ENCODE peak calls at places on chromosome 3, in eight cellular contexts. W, F, O, U, A, E, B and T are unnamed samples.

GRCh38 chr3:148240351-148240750 is 457.4 kb upstream of the AGTR1 start:
- DNase-seq in W (no peak), F (no peak), O (no peak), U (no peak), A (no peak), E (no peak), B (no peak), T (no peak)

GRCh38 chr3:14764331-14765064 is 54.3 kb upstream of the FGD5 start:
- DNase-seq in W (no peak), F (peak; percentile 4), O (no peak), U (peak; percentile 49), A (no peak), E (no peak), B (no peak), T (no peak)

GRCh38 chr3:161989012-161989411 is 492.4 kb downstream of the OTOL1 start:
- DNase-seq in W (no peak), F (no peak), O (no peak), U (no peak), A (no peak), E (no peak), B (no peak), T (no peak)

GRCh38 chr3:16552757-16553156 is 39.3 kb upstream of the RFTN1 start:
- DNase-seq in W (no peak), F (no peak), O (no peak), U (no peak), A (no peak), E (no peak), B (no peak), T (no peak)

GRCh38 chr3:185087419-185087818 is 65.4 kb downstream of the C3orf70 start:
- DNase-seq in W (no peak), F (no peak), O (no peak), U (no peak), A (no peak), E (no peak), B (no peak), T (no peak)

GRCh38 chr3:58490860-58491501 is 915 bp upstream of the KCTD6 start:
- DNase-seq in W (no peak), F (no peak), O (no peak), U (peak; percentile 71), A (no peak), E (no peak), B (no peak), T (peak; percentile 17)

GRCh38 chr3:109900774-109901173 is 563.4 kb upstream of the DPPA4 start:
- DNase-seq in W (no peak), F (no peak), O (peak; percentile 12), U (no peak), A (no peak), E (no peak), B (peak; percentile 20), T (no peak)

GRCh38 chr3:135267487-135267886 is 472.4 kb downstream of the EPHB1 start:
- DNase-seq in W (no peak), F (no peak), O (no peak), U (no peak), A (no peak), E (no peak), B (no peak), T (no peak)

GRCh38 chr3:49357466-49358216 is 512 bp downstream of the GPX1 start:
- DNase-seq in W (peak; percentile 15), F (peak; percentile 92), O (peak; percentile 79), U (peak; percentile 83), A (no peak), E (peak; percentile 67), B (peak; percentile 58), T (peak; percentile 59)

GRCh38 chr3:37526511-37526910 is 335.2 kb upstream of the CTDSPL start:
- DNase-seq in W (no peak), F (peak; percentile 94), O (no peak), U (no peak), A (no peak), E (no peak), B (no peak), T (no peak)

GRCh38 chr3:52393959-52394670 is 50.8 kb downstream of the SEMA3G start:
- DNase-seq in W (no peak), F (no peak), O (no peak), U (peak; percentile 40), A (no peak), E (no peak), B (no peak), T (no peak)

GRCh38 chr3:196097373-196098154 is 15.7 kb upstream of the TFRC start:
- DNase-seq in W (no peak), F (no peak), O (peak; percentile 25), U (no peak), A (no peak), E (no peak), B (no peak), T (no peak)

GRCh38 chr3:193883551-193883950 is 252.4 kb upstream of the HES1 start:
- DNase-seq in W (no peak), F (peak; percentile 48), O (no peak), U (no peak), A (no peak), E (no peak), B (no peak), T (no peak)

GRCh38 chr3:150081084-150081483 is 110.4 kb upstream of the PFN2 start:
- DNase-seq in W (no peak), F (peak; percentile 63), O (no peak), U (no peak), A (no peak), E (no peak), B (no peak), T (no peak)

DNA sequence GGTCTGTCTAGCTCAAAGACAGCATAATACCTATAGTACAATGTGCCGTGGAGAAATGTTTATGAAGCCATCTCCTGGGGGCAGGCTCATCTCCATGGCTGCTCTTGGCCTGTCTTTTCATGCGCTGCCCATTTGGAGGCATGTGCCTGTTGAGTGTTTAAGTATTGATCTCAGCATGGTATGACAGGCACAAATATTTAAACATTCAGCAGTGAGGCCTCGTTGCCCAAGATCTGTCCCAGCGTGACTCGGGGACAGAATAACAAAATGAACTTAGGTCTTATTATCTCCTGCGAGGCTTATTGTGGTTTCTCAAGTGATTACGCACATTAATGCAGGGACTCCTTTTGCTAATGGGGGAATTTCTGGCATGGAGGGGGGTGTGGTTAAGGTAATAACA is 4.5 kb upstream of the SLC6A1 start:
- DNase-seq in W (no peak), F (no peak), O (no peak), U (no peak), A (no peak), E (peak; percentile 60), B (no peak), T (no peak)
- TF ChIP-seq CTCF in W (no peak), F (no peak), O (no peak), U (no peak), A (no peak), E (no peak), B (no peak), T (no peak)

DNA sequence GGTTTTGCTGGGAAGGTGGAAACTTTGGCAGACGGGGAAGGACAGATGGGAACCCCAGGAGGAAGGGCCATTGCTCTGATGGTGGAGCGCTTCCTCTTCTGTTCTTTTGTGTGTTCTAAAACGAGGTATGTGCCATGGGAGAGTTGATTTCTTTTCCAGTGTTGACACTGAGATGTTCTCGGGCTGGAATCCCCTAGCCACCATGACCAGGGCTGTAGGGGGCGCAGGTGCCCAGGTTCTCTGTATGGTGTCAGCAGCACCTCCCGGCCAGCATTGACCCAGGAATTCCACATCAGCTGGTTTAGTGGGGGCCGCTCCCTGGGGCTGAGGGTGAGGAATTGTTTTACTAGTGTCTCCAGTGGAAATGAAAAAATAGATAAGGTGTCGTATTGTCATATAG is 34.3 kb upstream of the ACAD9 start:
- DNase-seq in W (peak; percentile 45), F (no peak), O (no peak), U (no peak), A (no peak), E (peak; percentile 86), B (no peak), T (peak; percentile 30)
- TF ChIP-seq CTCF in W (peak; percentile 49), F (peak; percentile 19), O (peak; percentile 20), U (no peak), A (peak; percentile 23), E (peak; percentile 69), B (no peak), T (no peak)

DNA sequence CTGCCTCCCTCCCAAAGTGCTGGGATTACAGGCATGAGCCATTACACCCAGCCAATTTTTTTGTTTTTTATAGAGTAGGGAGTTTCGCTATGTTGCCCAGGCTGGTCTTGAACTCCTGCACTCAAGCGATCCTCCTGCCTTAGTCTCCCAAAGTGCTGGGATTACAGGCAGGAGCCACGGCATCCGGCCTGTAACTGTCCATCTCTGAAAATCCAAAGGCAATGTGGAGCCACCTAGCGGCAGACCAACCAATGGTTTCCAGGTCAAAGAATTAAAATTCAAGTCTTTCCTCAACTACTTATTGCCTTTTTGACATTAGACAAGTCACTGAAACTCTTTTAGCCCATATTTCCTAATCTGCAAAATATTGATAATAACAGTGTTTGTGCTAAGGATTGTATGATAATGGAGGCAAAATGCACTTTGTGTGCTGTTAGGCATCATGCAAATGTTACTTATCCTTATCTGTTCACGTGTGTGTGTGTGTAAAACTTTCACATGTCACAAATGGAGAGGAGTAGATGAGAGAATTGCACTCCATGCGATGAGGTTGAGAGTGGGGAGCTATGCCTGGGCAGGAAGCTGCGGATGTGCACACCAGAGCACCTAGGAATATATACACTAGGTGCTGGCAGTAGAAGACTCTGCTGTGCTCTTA is 48.7 kb downstream of the COL8A1 start:
- DNase-seq in W (peak; percentile 66), F (peak; percentile 85), O (peak; percentile 73), U (peak; percentile 71), A (peak; percentile 76), E (peak; percentile 89), B (peak; percentile 41), T (peak; percentile 73)
- TF ChIP-seq CTCF in W (peak; percentile 80), F (peak; percentile 71), O (peak; percentile 72), U (peak; percentile 80), A (peak; percentile 81), E (peak; percentile 89), B (peak; percentile 69), T (peak; percentile 74)

DNA sequence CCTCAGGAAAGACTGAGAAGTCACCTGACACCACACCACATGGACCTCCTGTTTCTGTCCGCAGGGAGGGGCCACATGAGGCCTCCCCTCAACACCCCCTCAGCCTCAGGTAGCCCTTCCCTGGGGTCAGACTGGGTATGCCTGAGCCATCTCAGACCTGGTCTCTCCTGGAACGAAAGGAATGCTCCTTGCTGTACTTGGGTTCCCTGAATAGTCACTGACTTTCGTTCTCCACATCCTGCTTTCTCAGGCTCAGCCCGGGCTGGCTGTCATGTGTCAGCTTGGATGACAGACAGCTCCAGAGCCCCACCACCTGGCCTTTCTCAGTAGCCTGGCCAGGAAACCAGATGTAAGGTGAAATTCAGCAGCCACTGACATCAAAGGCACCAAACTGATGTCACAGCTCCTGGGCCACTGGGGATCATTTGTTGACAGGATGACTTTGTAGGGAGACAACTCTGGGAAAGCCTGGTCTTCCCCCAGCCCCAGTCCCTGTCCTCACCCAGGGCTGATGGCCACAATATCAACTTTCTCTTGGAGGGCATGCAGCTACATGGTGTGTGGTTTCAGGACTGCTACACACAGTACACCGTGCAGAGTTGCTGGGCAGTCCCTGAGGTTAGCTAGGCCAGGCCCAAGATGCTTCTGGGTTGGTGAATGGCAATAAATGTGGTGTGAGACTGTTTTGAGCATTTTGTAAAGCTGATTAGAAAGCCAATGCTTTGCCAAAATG is 141.4 kb upstream of the MRPS22 start:
- DNase-seq in W (peak; percentile 39), F (no peak), O (peak; percentile 78), U (no peak), A (no peak), E (peak; percentile 93), B (peak; percentile 43), T (peak; percentile 31)
- TF ChIP-seq CTCF in W (no peak), F (no peak), O (peak; percentile 32), U (no peak), A (no peak), E (peak; percentile 74), B (peak; percentile 44), T (no peak)